ENCODE peak calls at places on chromosomes 5 and 9, in six cellular contexts. One of them, this sample, is unnamed. For H3K4me1, the result is how much of the 10 kb centered on the place peaks cover.

GRCh38 chr9:28792736-28793135 is 1219.5 kb upstream of the C9orf72 start:
- DNase-seq in neuronal stem cell: no peak
- DNase-seq in heart left ventricle: no peak
- DNase-seq in thoracic aorta: no peak
- DNase-seq in A549: no peak
- DNase-seq in Peyer's patch: no peak
- DNase-seq in this sample: no peak

GRCh38 chr9:89606567-89607311 is 1.9 kb downstream of the GADD45G start:
- DNase-seq in neuronal stem cell: peak
- DNase-seq in heart left ventricle: no peak
- DNase-seq in thoracic aorta: no peak
- DNase-seq in A549: no peak
- DNase-seq in Peyer's patch: peak
- DNase-seq in this sample: peak

GRCh38 chr5:138632900-138633489 is 57.8 kb upstream of the HSPA9 start:
- DNase-seq in neuronal stem cell: peak
- DNase-seq in heart left ventricle: peak
- DNase-seq in thoracic aorta: no peak
- DNase-seq in A549: peak
- DNase-seq in Peyer's patch: peak
- DNase-seq in this sample: peak

GRCh38 chr5:14699807-14700400 is 35.4 kb downstream of the OTULIN start:
- DNase-seq in neuronal stem cell: no peak
- DNase-seq in heart left ventricle: no peak
- DNase-seq in thoracic aorta: no peak
- DNase-seq in A549: no peak
- DNase-seq in Peyer's patch: no peak
- DNase-seq in this sample: no peak

GRCh38 chr5:554284-554988 is 30.2 kb upstream of the SLC9A3 start:
- DNase-seq in neuronal stem cell: no peak
- DNase-seq in heart left ventricle: no peak
- DNase-seq in thoracic aorta: no peak
- DNase-seq in A549: no peak
- DNase-seq in Peyer's patch: no peak
- DNase-seq in this sample: no peak

GRCh38 chr5:120152472-120152871 is 311.6 kb upstream of the PRR16 start:
- DNase-seq in neuronal stem cell: no peak
- DNase-seq in heart left ventricle: no peak
- DNase-seq in thoracic aorta: no peak
- DNase-seq in A549: peak
- DNase-seq in Peyer's patch: no peak
- DNase-seq in this sample: no peak

GRCh38 chr9:116547729-116548426 is 139.2 kb upstream of the TRIM32 start:
- DNase-seq in neuronal stem cell: no peak
- DNase-seq in heart left ventricle: no peak
- DNase-seq in thoracic aorta: no peak
- DNase-seq in A549: peak
- DNase-seq in Peyer's patch: peak
- DNase-seq in this sample: no peak

GRCh38 chr5:4880304-4880741 is 259.8 kb upstream of the ADAMTS16 start:
- DNase-seq in neuronal stem cell: no peak
- DNase-seq in heart left ventricle: no peak
- DNase-seq in thoracic aorta: no peak
- DNase-seq in A549: no peak
- DNase-seq in Peyer's patch: no peak
- DNase-seq in this sample: no peak

GRCh38 chr9:36742264-36742663 is 169.6 kb downstream of the MELK start:
- DNase-seq in neuronal stem cell: no peak
- DNase-seq in heart left ventricle: no peak
- DNase-seq in thoracic aorta: no peak
- DNase-seq in A549: no peak
- DNase-seq in Peyer's patch: no peak
- DNase-seq in this sample: no peak

GRCh38 chr5:141559481-141559880 is 59.3 kb downstream of the DIAPH1 start:
- DNase-seq in neuronal stem cell: no peak
- DNase-seq in heart left ventricle: no peak
- DNase-seq in thoracic aorta: no peak
- DNase-seq in A549: no peak
- DNase-seq in Peyer's patch: no peak
- DNase-seq in this sample: no peak
- H3K4me1 ChIP-seq in neuronal stem cell: under half
- H3K4me1 ChIP-seq in heart left ventricle: half or more
- H3K4me1 ChIP-seq in thoracic aorta: under half
- H3K4me1 ChIP-seq in A549: under half
- H3K4me1 ChIP-seq in Peyer's patch: under half
- H3K4me1 ChIP-seq in this sample: under half

GRCh38 chr9:129697956-129698757 is 32.7 kb downstream of the PRRX2 start:
- DNase-seq in neuronal stem cell: no peak
- DNase-seq in heart left ventricle: no peak
- DNase-seq in thoracic aorta: peak
- DNase-seq in A549: no peak
- DNase-seq in Peyer's patch: peak
- DNase-seq in this sample: no peak
- H3K4me3 ChIP-seq in neuronal stem cell: peak
- H3K4me3 ChIP-seq in heart left ventricle: peak
- H3K4me3 ChIP-seq in thoracic aorta: peak
- H3K4me3 ChIP-seq in A549: peak
- H3K4me3 ChIP-seq in Peyer's patch: no peak
- H3K4me3 ChIP-seq in this sample: peak

GRCh38 chr9:136373300-136374182 is at the start of gene CARD9:
- DNase-seq in neuronal stem cell: no peak
- DNase-seq in heart left ventricle: no peak
- DNase-seq in thoracic aorta: no peak
- DNase-seq in A549: no peak
- DNase-seq in Peyer's patch: peak
- DNase-seq in this sample: no peak
- H3K4me1 ChIP-seq in neuronal stem cell: under half
- H3K4me1 ChIP-seq in heart left ventricle: under half
- H3K4me1 ChIP-seq in thoracic aorta: under half
- H3K4me1 ChIP-seq in A549: under half
- H3K4me1 ChIP-seq in Peyer's patch: under half
- H3K4me1 ChIP-seq in this sample: under half

DNA sequence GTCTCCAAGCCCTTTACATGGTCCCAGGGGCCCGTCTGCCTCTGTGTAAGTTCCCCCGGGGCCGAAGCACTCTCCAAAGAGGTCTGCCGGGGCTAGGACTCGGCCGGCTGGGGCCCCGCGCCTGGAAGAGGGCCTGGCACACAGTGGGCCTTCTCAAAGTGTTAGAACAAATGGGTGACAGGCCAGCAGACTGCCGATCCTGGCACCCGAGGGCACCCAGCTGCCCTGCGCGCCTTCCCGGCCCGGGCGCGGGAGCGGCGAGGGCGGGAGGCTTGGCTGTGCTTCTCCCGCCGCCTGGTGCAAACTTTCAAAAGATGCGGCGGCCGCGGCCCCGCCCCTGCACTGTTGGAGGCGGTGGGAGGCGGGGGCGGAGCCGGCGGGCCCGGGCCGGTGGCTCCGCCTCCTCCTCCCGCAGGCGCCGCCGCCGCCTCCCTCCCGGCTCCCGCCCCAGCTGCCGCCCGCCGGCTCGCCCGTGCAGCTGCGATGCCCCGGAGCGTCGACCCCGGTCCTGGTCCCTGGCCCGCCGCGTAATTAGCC is at the start of gene NEURL1B:
- DNase-seq in neuronal stem cell: peak
- DNase-seq in heart left ventricle: peak
- DNase-seq in thoracic aorta: no peak
- DNase-seq in A549: peak
- DNase-seq in Peyer's patch: peak
- DNase-seq in this sample: peak
- H3K4me3 ChIP-seq in neuronal stem cell: peak
- H3K4me3 ChIP-seq in heart left ventricle: peak
- H3K4me3 ChIP-seq in thoracic aorta: peak
- H3K4me3 ChIP-seq in A549: peak
- H3K4me3 ChIP-seq in Peyer's patch: peak
- H3K4me3 ChIP-seq in this sample: peak

GRCh38 chr5:147690595-147690994 is 91.9 kb downstream of the JAKMIP2 start:
- DNase-seq in neuronal stem cell: no peak
- DNase-seq in heart left ventricle: no peak
- DNase-seq in thoracic aorta: no peak
- DNase-seq in A549: peak
- DNase-seq in Peyer's patch: no peak
- DNase-seq in this sample: no peak

GRCh38 chr5:147689436-147689835 is 93.1 kb downstream of the JAKMIP2 start:
- DNase-seq in neuronal stem cell: no peak
- DNase-seq in heart left ventricle: no peak
- DNase-seq in thoracic aorta: no peak
- DNase-seq in A549: no peak
- DNase-seq in Peyer's patch: no peak
- DNase-seq in this sample: no peak

GRCh38 chr5:147688965-147689364 is 93.6 kb downstream of the JAKMIP2 start:
- DNase-seq in neuronal stem cell: no peak
- DNase-seq in heart left ventricle: no peak
- DNase-seq in thoracic aorta: peak
- DNase-seq in A549: no peak
- DNase-seq in Peyer's patch: no peak
- DNase-seq in this sample: no peak

GRCh38 chr5:147685991-147686390 is 96.5 kb downstream of the JAKMIP2 start:
- DNase-seq in neuronal stem cell: no peak
- DNase-seq in heart left ventricle: no peak
- DNase-seq in thoracic aorta: no peak
- DNase-seq in A549: no peak
- DNase-seq in Peyer's patch: no peak
- DNase-seq in this sample: no peak

DNA sequence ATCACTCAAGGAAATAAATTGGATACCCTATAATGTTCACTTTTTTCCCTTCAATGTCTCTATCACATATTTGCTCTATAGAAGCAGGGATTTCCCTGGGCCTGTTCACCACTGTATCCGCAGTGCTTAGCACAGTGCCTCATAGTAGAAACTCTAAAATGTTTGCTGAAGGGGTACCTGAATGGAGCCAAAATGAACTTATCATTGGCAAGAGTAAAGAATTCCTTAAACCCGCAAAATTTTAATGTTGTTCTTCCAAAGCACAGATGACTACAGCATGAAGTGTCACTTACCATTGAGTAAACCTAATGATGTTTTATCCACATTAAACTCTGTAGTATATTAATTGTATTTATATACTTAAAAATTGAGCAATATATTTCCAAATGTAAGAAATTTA is 96.1 kb downstream of the JAKMIP2 start:
- DNase-seq in neuronal stem cell: no peak
- DNase-seq in heart left ventricle: no peak
- DNase-seq in thoracic aorta: no peak
- DNase-seq in A549: no peak
- DNase-seq in Peyer's patch: no peak
- DNase-seq in this sample: no peak
- H3K4me1 ChIP-seq in neuronal stem cell: under half
- H3K4me1 ChIP-seq in heart left ventricle: under half
- H3K4me1 ChIP-seq in thoracic aorta: under half
- H3K4me1 ChIP-seq in A549: under half
- H3K4me1 ChIP-seq in Peyer's patch: under half
- H3K4me1 ChIP-seq in this sample: under half

GRCh38 chr5:140017397-140018095 is 25.6 kb downstream of the NRG2 start:
- DNase-seq in neuronal stem cell: no peak
- DNase-seq in heart left ventricle: no peak
- DNase-seq in thoracic aorta: no peak
- DNase-seq in A549: no peak
- DNase-seq in Peyer's patch: no peak
- DNase-seq in this sample: peak
- H3K4me3 ChIP-seq in neuronal stem cell: no peak
- H3K4me3 ChIP-seq in heart left ventricle: no peak
- H3K4me3 ChIP-seq in thoracic aorta: no peak
- H3K4me3 ChIP-seq in A549: no peak
- H3K4me3 ChIP-seq in Peyer's patch: no peak
- H3K4me3 ChIP-seq in this sample: peak

GRCh38 chr9:136609160-136609475 is 53.6 kb upstream of the EGFL7 start:
- DNase-seq in neuronal stem cell: no peak
- DNase-seq in heart left ventricle: no peak
- DNase-seq in thoracic aorta: no peak
- DNase-seq in A549: no peak
- DNase-seq in Peyer's patch: no peak
- DNase-seq in this sample: no peak

GRCh38 chr9:136609838-136610311 is 52.8 kb upstream of the EGFL7 start:
- DNase-seq in neuronal stem cell: no peak
- DNase-seq in heart left ventricle: no peak
- DNase-seq in thoracic aorta: no peak
- DNase-seq in A549: no peak
- DNase-seq in Peyer's patch: no peak
- DNase-seq in this sample: no peak

GRCh38 chr9:136607334-136607919 is 55.3 kb upstream of the EGFL7 start:
- DNase-seq in neuronal stem cell: no peak
- DNase-seq in heart left ventricle: no peak
- DNase-seq in thoracic aorta: no peak
- DNase-seq in A549: no peak
- DNase-seq in Peyer's patch: no peak
- DNase-seq in this sample: no peak

GRCh38 chr9:136606687-136607333 is 55.9 kb upstream of the EGFL7 start:
- DNase-seq in neuronal stem cell: no peak
- DNase-seq in heart left ventricle: no peak
- DNase-seq in thoracic aorta: no peak
- DNase-seq in A549: no peak
- DNase-seq in Peyer's patch: no peak
- DNase-seq in this sample: no peak

DNA sequence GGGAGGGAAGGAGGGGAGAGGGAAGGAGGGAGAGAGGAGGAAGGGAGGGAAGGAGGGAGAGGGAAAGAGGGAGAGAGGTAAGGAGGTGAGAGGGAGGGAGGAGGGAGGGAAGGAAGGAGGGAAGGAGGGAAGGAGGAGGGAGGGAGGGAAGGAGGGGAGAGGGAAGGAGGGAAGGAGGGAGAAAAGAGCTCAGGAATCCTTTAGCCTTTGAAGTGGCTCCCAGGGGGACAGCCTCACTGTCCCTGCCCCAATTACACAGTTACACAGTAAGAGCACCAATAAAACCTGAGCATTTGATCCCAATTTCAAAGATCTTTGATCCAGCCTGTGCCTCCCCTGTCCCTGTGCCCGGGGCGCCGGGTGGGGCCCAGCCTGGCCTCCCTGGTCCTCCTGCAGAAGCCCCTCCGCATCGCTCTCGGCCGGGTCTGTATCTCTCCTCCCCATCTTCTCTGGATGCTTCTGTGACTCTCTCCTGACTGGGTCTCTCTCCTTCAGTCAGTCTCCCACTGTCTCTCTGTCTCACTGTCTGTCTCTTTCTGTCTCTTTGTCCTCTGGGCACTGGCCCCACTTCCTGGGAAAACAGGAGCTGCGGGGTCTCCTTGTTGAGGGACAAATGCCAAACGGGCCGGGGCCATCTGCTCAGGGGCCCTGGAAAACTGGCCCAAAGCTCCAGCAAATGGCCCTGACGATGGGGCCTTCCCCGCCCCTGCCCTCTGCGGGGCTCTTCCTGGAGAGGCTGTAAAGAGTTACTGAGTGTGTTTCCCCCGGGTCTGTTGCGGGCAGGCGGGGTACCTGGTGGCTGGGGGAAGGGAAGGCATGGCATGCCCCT is 54.2 kb upstream of the EGFL7 start:
- DNase-seq in neuronal stem cell: no peak
- DNase-seq in heart left ventricle: no peak
- DNase-seq in thoracic aorta: no peak
- DNase-seq in A549: no peak
- DNase-seq in Peyer's patch: no peak
- DNase-seq in this sample: no peak
- H3K4me1 ChIP-seq in neuronal stem cell: under half
- H3K4me1 ChIP-seq in heart left ventricle: under half
- H3K4me1 ChIP-seq in thoracic aorta: under half
- H3K4me1 ChIP-seq in A549: under half
- H3K4me1 ChIP-seq in Peyer's patch: under half
- H3K4me1 ChIP-seq in this sample: under half